ENCODE peak calls at places on chromosomes 1 and 21, in seven cellular contexts. I is omental fat pad; M is mucosa of descending colon; P is fibroblast of pulmonary artery; L is CD4-positive, alpha-beta T cell; U is CD4-positive, CD25-positive, alpha-beta regulatory T cell; N is KG1. A is an unnamed sample.

GRCh38 chr21:44742418-44743153 is 31.2 kb upstream of the TSPEAR start:
- DNase-seq in I (no peak), M (peak), P (peak), L (no peak), U (no peak), N (no peak), A (no peak)

GRCh38 chr1:205985330-205986005 is 17.7 kb downstream of the RAB7B start:
- DNase-seq in I (no peak), M (no peak), P (no peak), L (no peak), U (no peak), N (no peak), A (peak)

GRCh38 chr1:41657101-41657500 is 172.6 kb upstream of the EDN2 start:
- DNase-seq in I (no peak), M (no peak), P (no peak), L (no peak), U (no peak), N (no peak), A (no peak)

GRCh38 chr1:111054656-111055055 is 85.2 kb downstream of the DRAM2 start:
- DNase-seq in I (no peak), M (no peak), P (no peak), L (no peak), U (no peak), N (no peak), A (no peak)

GRCh38 chr1:21743476-21743875 is 39.5 kb downstream of the USP48 start:
- DNase-seq in I (no peak), M (no peak), P (no peak), L (no peak), U (no peak), N (no peak), A (no peak)

GRCh38 chr1:1433804-1434130 is 1.7 kb upstream of the VWA1 start:
- DNase-seq in I (no peak), M (no peak), P (peak), L (no peak), U (no peak), N (no peak), A (peak)

GRCh38 chr1:15584489-15585363 is at the start of gene AGMAT:
- DNase-seq in I (no peak), M (peak), P (peak), L (peak), U (peak), N (peak), A (no peak)

GRCh38 chr1:107545056-107545597 is 404.3 kb downstream of the NTNG1 start:
- DNase-seq in I (no peak), M (no peak), P (no peak), L (no peak), U (no peak), N (no peak), A (no peak)

GRCh38 chr21:39641827-39642450 is 29.2 kb downstream of the B3GALT5 start:
- DNase-seq in I (no peak), M (no peak), P (no peak), L (no peak), U (no peak), N (no peak), A (no peak)

GRCh38 chr1:1783320-1783719 is 5.0 kb upstream of the NADK start:
- DNase-seq in I (no peak), M (peak), P (no peak), L (no peak), U (no peak), N (no peak), A (no peak)

GRCh38 chr1:3461238-3461933 is 6.9 kb downstream of the ARHGEF16 start:
- DNase-seq in I (no peak), M (peak), P (no peak), L (no peak), U (no peak), N (no peak), A (no peak)

GRCh38 chr1:100320311-100321097 is 31.8 kb upstream of the CDC14A start:
- DNase-seq in I (no peak), M (no peak), P (no peak), L (no peak), U (no peak), N (no peak), A (no peak)

GRCh38 chr1:97565886-97566285 is 354.9 kb downstream of the DPYD start:
- DNase-seq in I (no peak), M (no peak), P (peak), L (no peak), U (no peak), N (no peak), A (no peak)

GRCh38 chr1:29230204-29230552 is 556 bp downstream of the MECR start:
- DNase-seq in I (no peak), M (no peak), P (no peak), L (no peak), U (no peak), N (no peak), A (no peak)

GRCh38 chr1:233025566-233025965 is 75.2 kb downstream of the NTPCR start:
- DNase-seq in I (no peak), M (no peak), P (no peak), L (no peak), U (no peak), N (no peak), A (peak)

GRCh38 chr21:24590261-24590660 is 1017.0 kb downstream of the MRPL39 start:
- DNase-seq in I (no peak), M (no peak), P (no peak), L (no peak), U (no peak), N (no peak), A (no peak)

GRCh38 chr1:198467342-198467741 is 73.1 kb downstream of the ATP6V1G3 start:
- DNase-seq in I (no peak), M (peak), P (no peak), L (no peak), U (no peak), N (no peak), A (peak)

GRCh38 chr1:98048234-98048633 is 127.4 kb upstream of the DPYD start:
- DNase-seq in I (peak), M (peak), P (peak), L (peak), U (no peak), N (no peak), A (peak)

GRCh38 chr1:45730075-45730779 is 20.2 kb downstream of the IPP start:
- DNase-seq in I (no peak), M (no peak), P (peak), L (no peak), U (no peak), N (no peak), A (no peak)

GRCh38 chr1:92817986-92818764 is 13.7 kb upstream of the RPL5 start:
- DNase-seq in I (no peak), M (peak), P (peak), L (no peak), U (no peak), N (no peak), A (peak)

GRCh38 chr1:245469734-245470133 is 314.9 kb downstream of the KIF26B start:
- DNase-seq in I (no peak), M (no peak), P (no peak), L (no peak), U (no peak), N (no peak), A (no peak)

GRCh38 chr1:227622739-227623475 is 59.6 kb downstream of the ZNF678 start:
- DNase-seq in I (no peak), M (no peak), P (no peak), L (no peak), U (no peak), N (no peak), A (peak)

GRCh38 chr1:101128211-101128727 is 102.7 kb upstream of the DPH5 start:
- DNase-seq in I (no peak), M (no peak), P (no peak), L (peak), U (no peak), N (peak), A (no peak)

GRCh38 chr1:161114556-161114955 is 3.3 kb downstream of the PFDN2 start:
- DNase-seq in I (no peak), M (no peak), P (no peak), L (no peak), U (no peak), N (no peak), A (no peak)

GRCh38 chr1:213530607-213531320 is 457.0 kb upstream of the PROX1 start:
- DNase-seq in I (no peak), M (no peak), P (no peak), L (no peak), U (no peak), N (no peak), A (no peak)

GRCh38 chr21:15247613-15248012 is 182.8 kb upstream of the NRIP1 start:
- DNase-seq in I (no peak), M (no peak), P (no peak), L (no peak), U (no peak), N (no peak), A (no peak)

GRCh38 chr1:84387480-84388163 is 10.7 kb upstream of the DNASE2B start:
- DNase-seq in I (no peak), M (no peak), P (no peak), L (no peak), U (no peak), N (no peak), A (no peak)

A was measured in renal cortical epithelial cell.